ENCODE peak calls at places on chromosomes 12 and 14, in four cellular contexts. Y is HL-60, X is GM12878, V is K562. N is an unnamed sample.

GRCh38 chr14:76953196-76953945 is 75.1 kb downstream of the IRF2BPL start:
- DNase-seq in X (no peak), Y (no peak), V (no peak), N (peak)

GRCh38 chr14:87434011-87434410 is 559.0 kb downstream of the GALC start:
- DNase-seq in X (no peak), V (no peak), Y (no peak), N (no peak)

GRCh38 chr14:106605548-106606448 is 1079.4 kb downstream of the TMEM121 start:
- DNase-seq in V (peak), X (peak), Y (peak), N (peak)

GRCh38 chr14:87386453-87386980 is 606.5 kb downstream of the GALC start:
- DNase-seq in Y (peak), X (no peak), V (no peak), N (no peak)

GRCh38 chr14:96225745-96226151 is 21.1 kb downstream of the BDKRB2 start:
- DNase-seq in X (no peak), V (no peak), Y (no peak), N (no peak)

GRCh38 chr12:3432176-3432742 is 58.7 kb upstream of the PRMT8 start:
- DNase-seq in Y (no peak), X (no peak), V (no peak), N (no peak)

GRCh38 chr14:56087824-56088571 is 30.2 kb upstream of the PELI2 start:
- DNase-seq in V (no peak), X (no peak), Y (no peak), N (no peak)

GRCh38 chr14:79661762-79662161 is 549.5 kb downstream of the DIO2 start:
- DNase-seq in X (no peak), Y (no peak), V (no peak), N (no peak)

GRCh38 chr12:42985506-42985905 is 396.0 kb upstream of the PRICKLE1 start:
- DNase-seq in Y (no peak), X (no peak), V (no peak), N (no peak)

GRCh38 chr12:49955899-49956662 is 5.5 kb downstream of the AQP2 start:
- DNase-seq in X (no peak), V (no peak), Y (peak), N (no peak)

GRCh38 chr12:19834596-19834995 is 395.3 kb downstream of the AEBP2 start:
- DNase-seq in X (no peak), V (no peak), Y (no peak), N (no peak)

GRCh38 chr14:67987596-67987995 is 168.0 kb downstream of the RAD51B start:
- DNase-seq in Y (no peak), V (no peak), X (no peak), N (no peak)

GRCh38 chr14:63852817-63853730 is at the start of gene SYNE2:
- DNase-seq in Y (peak), V (peak), X (no peak), N (peak)

GRCh38 chr14:77140937-77141591 is 527 bp downstream of the ZDHHC22 start:
- DNase-seq in Y (no peak), X (no peak), V (peak), N (peak)

GRCh38 chr12:4438834-4439596 is 6.6 kb downstream of the FGF6 start:
- DNase-seq in Y (peak), V (no peak), X (no peak), N (no peak)

GRCh38 chr12:52213541-52214420 is 19.3 kb upstream of the KRT7 start:
- DNase-seq in V (peak), Y (peak), X (no peak), N (peak)

GRCh38 chr12:75656650-75657049 is 145.2 kb upstream of the KRR1 start:
- DNase-seq in X (no peak), V (no peak), Y (no peak), N (no peak)

GRCh38 chr12:65891987-65892481 is 67.8 kb downstream of the HMGA2 start:
- DNase-seq in X (no peak), Y (no peak), V (no peak), N (no peak)

GRCh38 chr12:112035219-112035765 is 22.1 kb downstream of the ERP29 start:
- DNase-seq in Y (no peak), X (no peak), V (no peak), N (no peak)

GRCh38 chr12:19544351-19544750 is 105.1 kb downstream of the AEBP2 start:
- DNase-seq in Y (no peak), X (no peak), V (no peak), N (no peak)

GRCh38 chr14:59629384-59630158 is 53.0 kb upstream of the CCDC175 start:
- DNase-seq in X (no peak), V (no peak), Y (no peak), N (no peak)

GRCh38 chr14:104213301-104214034 is 75.1 kb downstream of the KIF26A start:
- DNase-seq in V (no peak), X (no peak), Y (no peak), N (no peak)

GRCh38 chr14:99731536-99732435 is 47.7 kb downstream of the CYP46A1 start:
- DNase-seq in V (no peak), Y (no peak), X (no peak), N (no peak)

GRCh38 chr14:49598182-49598478 is 610 bp upstream of the LRR1 start:
- DNase-seq in Y (no peak), V (peak), X (no peak), N (no peak)

GRCh38 chr14:80965041-80965440 is 9.6 kb downstream of the TSHR start:
- DNase-seq in Y (no peak), X (no peak), V (no peak), N (no peak)

GRCh38 chr12:128240745-128241144 is 26.2 kb upstream of the TMEM132C start:
- DNase-seq in V (no peak), Y (no peak), X (no peak), N (no peak)
- TF ChIP-seq POLR2AphosphoS5 in V (no peak), Y (no peak), X (no peak), N (no peak)

GRCh38 chr14:75711796-75712211 is 50.8 kb downstream of the TTLL5 start:
- DNase-seq in X (peak), V (no peak), Y (no peak), N (no peak)
- TF ChIP-seq SPI1 in X (no peak), V (no peak), Y (no peak), N (no peak)

GRCh38 chr14:88598097-88598675 is 35.3 kb downstream of the ZC3H14 start:
- DNase-seq in Y (no peak), V (no peak), X (no peak), N (no peak)
- TF ChIP-seq POLR2AphosphoS5 in Y (no peak), V (no peak), X (no peak), N (no peak)

GRCh38 chr12:64582111-64582510 is 28.2 kb upstream of the RASSF3 start:
- DNase-seq in X (no peak), Y (no peak), V (no peak), N (no peak)

GRCh38 chr12:64580681-64581080 is 29.6 kb upstream of the RASSF3 start:
- DNase-seq in V (no peak), X (no peak), Y (no peak), N (no peak)

GRCh38 chr12:64574837-64575236 is 35.5 kb upstream of the RASSF3 start:
- DNase-seq in Y (no peak), V (no peak), X (no peak), N (no peak)

GRCh38 chr12:64577046-64577445 is 33.2 kb upstream of the RASSF3 start:
- DNase-seq in V (no peak), Y (no peak), X (no peak), N (no peak)

GRCh38 chr12:64578556-64578955 is 31.7 kb upstream of the RASSF3 start:
- DNase-seq in X (no peak), V (no peak), Y (no peak), N (no peak)
- TF ChIP-seq SPI1 in X (no peak), V (no peak), Y (no peak), N (no peak)

DNA sequence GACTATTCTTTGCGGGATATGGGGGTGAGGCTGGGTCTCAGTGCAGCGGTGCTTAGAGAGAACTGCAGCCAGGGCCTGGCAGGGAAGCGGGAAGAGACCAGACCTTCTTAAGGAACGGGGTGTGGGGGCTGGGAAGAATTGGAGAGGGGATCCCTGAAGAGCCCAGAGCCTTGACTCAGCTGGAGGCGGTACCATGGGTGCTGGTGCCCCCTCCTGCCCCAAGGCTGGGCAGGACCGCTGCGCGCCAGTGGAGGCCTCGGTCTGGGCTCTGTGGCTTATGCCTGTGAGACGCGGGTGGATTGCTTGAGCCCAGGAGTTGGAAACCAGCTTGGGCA is 1.3 kb upstream of the RNU7-1 start:
- DNase-seq in Y (no peak), X (no peak), V (no peak), N (no peak)
- TF ChIP-seq POLR2AphosphoS5 in Y (no peak), X (no peak), V (no peak), N (no peak)

GRCh38 chr12:125286005-125286727 is 220.9 kb downstream of the AACS start:
- DNase-seq in Y (no peak), V (no peak), X (no peak), N (no peak)
- TF ChIP-seq SPI1 in Y (no peak), V (no peak), X (no peak), N (no peak)

DNA sequence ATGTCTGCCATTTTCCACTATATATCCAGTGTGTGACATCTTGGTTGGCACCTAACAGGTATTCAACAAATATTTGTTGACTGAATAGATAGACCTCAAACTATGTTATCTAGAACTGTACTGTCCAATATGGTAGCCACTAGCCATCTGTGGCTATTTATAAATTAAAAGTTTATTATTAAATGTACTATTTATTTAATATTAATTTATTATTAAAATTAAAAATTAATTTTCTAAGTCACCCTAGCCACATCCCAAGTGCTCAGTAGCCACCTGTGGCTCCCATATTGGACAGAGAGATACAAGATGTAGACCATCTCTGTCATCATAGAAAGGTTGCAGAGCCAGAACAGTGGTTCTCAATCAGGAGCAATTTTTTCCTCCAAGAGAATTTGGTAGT is 69.3 kb downstream of the SRRM4 start:
- DNase-seq in X (no peak), Y (no peak), V (no peak), N (no peak)
- TF ChIP-seq POLR2AphosphoS5 in X (no peak), Y (no peak), V (no peak), N (no peak)

DNA sequence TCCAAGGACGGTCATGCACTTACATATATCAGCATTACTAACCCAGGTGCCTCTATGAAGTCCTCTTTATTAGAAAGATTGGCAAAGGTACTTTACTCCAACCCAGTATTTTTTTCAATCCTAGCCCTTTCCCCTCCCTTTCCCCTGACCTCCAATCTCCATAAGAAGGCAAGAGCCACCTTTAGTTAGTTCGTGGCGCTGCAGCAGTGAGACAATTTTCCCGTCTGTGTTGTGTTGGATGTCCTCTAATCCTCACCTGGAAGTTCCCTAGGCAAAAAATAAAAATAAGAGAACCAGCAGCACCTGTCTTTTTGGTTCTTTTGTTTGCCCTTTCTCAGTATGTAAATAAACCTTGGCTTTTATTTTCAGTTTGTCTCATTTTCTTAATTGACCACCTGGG is 439.6 kb upstream of the LRFN5 start:
- DNase-seq in X (no peak), Y (no peak), V (no peak), N (no peak)
- TF ChIP-seq SPI1 in X (no peak), Y (no peak), V (no peak), N (no peak)